ENCODE peak calls at places on chromosomes 7 and 10, in six cellular contexts. F is GM10248, C is GM04503, S is nucleus accumbens, Q is frontal cortex, U is dermis microvascular lymphatic vessel endothelial cell. M is an unnamed sample.

GRCh38 chr10:31754803-31755624 is 173.6 kb downstream of the ARHGAP12 start:
- DNase-seq in C (no peak), U (peak; percentile 26), F (no peak), S (no peak), Q (no peak), M (no peak)

GRCh38 chr10:91541481-91541880 is 91.4 kb downstream of the PPP1R3C start:
- DNase-seq in C (no peak), Q (no peak), F (no peak), U (peak; percentile 18), S (no peak), M (no peak)

GRCh38 chr7:69540275-69540674 is 58.0 kb upstream of the AUTS2 start:
- DNase-seq in C (no peak), F (no peak), S (no peak), Q (no peak), U (no peak), M (no peak)

GRCh38 chr10:73771722-73772279 is 10.0 kb upstream of the CHCHD1 start:
- DNase-seq in F (peak; percentile 87), C (no peak), U (peak; percentile 84), Q (peak; percentile 27), S (no peak), M (no peak)

GRCh38 chr7:96723622-96724021 is 14.0 kb upstream of the SEM1 start:
- DNase-seq in S (no peak), C (no peak), U (no peak), F (no peak), Q (no peak), M (no peak)

GRCh38 chr7:143885951-143886350 is 16.0 kb downstream of the TCAF1 start:
- DNase-seq in S (no peak), Q (no peak), F (no peak), U (no peak), C (no peak), M (no peak)

GRCh38 chr7:6228363-6228762 is 44.1 kb downstream of the CYTH3 start:
- DNase-seq in C (no peak), S (no peak), Q (no peak), F (no peak), U (no peak), M (no peak)

GRCh38 chr7:98232799-98233198 is 19.2 kb downstream of the TECPR1 start:
- DNase-seq in S (no peak), Q (no peak), U (no peak), C (no peak), F (no peak), M (no peak)

GRCh38 chr7:37311282-37311868 is 137.3 kb downstream of the ELMO1 start:
- DNase-seq in U (peak; percentile 48), F (no peak), S (peak; percentile 25), C (no peak), Q (no peak), M (no peak)

GRCh38 chr7:148630078-148630477 is 39.5 kb downstream of the C7orf33 start:
- DNase-seq in C (no peak), U (no peak), S (no peak), Q (no peak), F (no peak), M (no peak)

GRCh38 chr10:22605168-22605567 is 109.2 kb downstream of the PIP4K2A start:
- DNase-seq in U (peak; percentile 38), F (peak; percentile 41), S (no peak), C (peak; percentile 62), Q (no peak), M (no peak)

GRCh38 chr10:24288581-24288980 is 79.6 kb downstream of the KIAA1217 start:
- DNase-seq in U (no peak), C (no peak), F (no peak), S (no peak), Q (no peak), M (no peak)

GRCh38 chr7:138243430-138243829 is 167.2 kb downstream of the AKR1D1 start:
- DNase-seq in Q (no peak), F (no peak), S (no peak), C (no peak), U (no peak), M (no peak)

GRCh38 chr10:103553743-103554487 is 60.4 kb downstream of the NEURL1 start:
- DNase-seq in Q (no peak), F (no peak), C (no peak), U (no peak), S (no peak), M (no peak)

GRCh38 chr10:3118621-3119020 is 51.3 kb downstream of the PFKP start:
- DNase-seq in Q (no peak), S (no peak), U (no peak), C (no peak), F (no peak), M (no peak)

GRCh38 chr7:112225006-112225405 is 18.5 kb downstream of the ZNF277 start:
- DNase-seq in Q (no peak), S (no peak), U (no peak), C (no peak), F (no peak), M (no peak)

GRCh38 chr10:123527122-123527521 is 139.0 kb upstream of the GPR26 start:
- DNase-seq in F (no peak), U (no peak), Q (no peak), S (no peak), C (no peak), M (no peak)

GRCh38 chr10:79184649-79185048 is 115.9 kb downstream of the ZMIZ1 start:
- DNase-seq in S (no peak), U (no peak), F (no peak), Q (no peak), C (no peak), M (no peak)